ENCODE peak calls at places on chromosomes 2 and 18, in nine cellular contexts. M is Caki2, E is non-pigmented ciliary epithelial cell, P is WTC11, Q is SK-N-SH, J is head of caudate nucleus, S is Ammon's horn, I is GM10248, Y is EH. R is an unnamed sample.
A peak's percentile ranks its signal among the peaks of the same experiment; 100 is the strongest.

GRCh38 chr18:22983175-22983574 is 50.0 kb downstream of the RBBP8 start:
- DNase-seq in I (peak; percentile 20), Q (peak; percentile 36), J (no peak), P (no peak), Y (peak; percentile 58), M (peak; percentile 11), E (no peak), S (peak; percentile 35), R (no peak)

GRCh38 chr2:130882111-130882510 is 45.4 kb downstream of the ARHGEF4 start:
- DNase-seq in J (no peak), S (no peak), Y (no peak), I (no peak), E (no peak), Q (no peak), M (no peak), P (no peak), R (no peak)

GRCh38 chr18:5302606-5303005 is 7.1 kb upstream of the ZBTB14 start:
- DNase-seq in J (no peak), S (no peak), Q (no peak), Y (no peak), I (no peak), M (no peak), P (no peak), E (no peak), R (no peak)

GRCh38 chr2:12007282-12007681 is 260.9 kb downstream of the LPIN1 start:
- DNase-seq in P (no peak), M (no peak), J (no peak), Q (no peak), E (no peak), Y (no peak), S (no peak), I (no peak), R (no peak)

GRCh38 chr2:54836477-54836876 is 113.0 kb downstream of the EML6 start:
- DNase-seq in S (no peak), Q (no peak), E (no peak), M (no peak), I (no peak), P (no peak), Y (no peak), J (no peak), R (no peak)

GRCh38 chr2:238596571-238597551 is 170.1 kb downstream of the ASB1 start:
- DNase-seq in E (peak; percentile 74), Y (peak; percentile 93), Q (no peak), I (no peak), P (no peak), J (no peak), M (peak; percentile 47), S (peak; percentile 34), R (peak; percentile 79)

GRCh38 chr2:190511104-190511503 is 23.4 kb downstream of the NEMP2 start:
- DNase-seq in S (peak; percentile 37), J (no peak), Y (peak; percentile 55), I (no peak), P (no peak), E (no peak), M (peak; percentile 26), Q (peak; percentile 61), R (no peak)

GRCh38 chr2:212930556-212930955 is 220.9 kb downstream of the IKZF2 start:
- DNase-seq in E (no peak), Q (no peak), P (no peak), Y (no peak), I (no peak), S (no peak), M (no peak), J (no peak), R (no peak)

GRCh38 chr2:237310515-237311114 is 103.3 kb downstream of the COL6A3 start:
- DNase-seq in J (no peak), I (no peak), S (no peak), Y (peak; percentile 44), P (no peak), Q (no peak), M (no peak), E (no peak), R (no peak)

GRCh38 chr18:13233746-13234527 is 15.4 kb downstream of the LDLRAD4 start:
- DNase-seq in Y (no peak), I (no peak), J (no peak), Q (no peak), S (no peak), M (no peak), P (no peak), E (no peak), R (no peak)

GRCh38 chr2:237290249-237290648 is 123.7 kb downstream of the COL6A3 start:
- DNase-seq in Q (no peak), E (no peak), M (no peak), J (no peak), I (no peak), Y (peak; percentile 93), P (no peak), S (no peak), R (peak; percentile 62)

R was measured in mucosa of gallbladder.